ENCODE peak calls at places on chromosomes 3 and 15, in seven cellular contexts. G is H9, R is mesenchymal stem cell, I is IMR-90, P is neuronal stem cell, C is mesendoderm, M is H1. L is an unnamed sample.

GRCh38 chr3:149971403-149972075 is 844 bp upstream of the PFN2 start:
- DNase-seq in M (no peak), I (peak), G (peak), P (no peak), R (peak), C (peak), L (peak)

GRCh38 chr3:101069796-101070195 is 76.6 kb upstream of the ABI3BP start:
- DNase-seq in G (no peak), C (no peak), M (no peak), I (peak), R (peak), P (no peak), L (no peak)

GRCh38 chr3:107431048-107431297 is 53.7 kb downstream of the CCDC54 start:
- DNase-seq in I (peak), G (no peak), R (peak), M (no peak), P (no peak), C (no peak), L (no peak)

GRCh38 chr15:97653896-97654295 is 306.6 kb upstream of the ARRDC4 start:
- DNase-seq in G (no peak), R (no peak), P (no peak), C (no peak), I (no peak), M (no peak), L (no peak)

GRCh38 chr3:64445318-64446300 is 220.3 kb upstream of the PRICKLE2 start:
- DNase-seq in P (peak), M (peak), C (peak), G (peak), R (peak), I (peak), L (peak)

GRCh38 chr3:39166134-39166710 is 12.8 kb upstream of the CSRNP1 start:
- DNase-seq in G (no peak), P (no peak), M (no peak), C (peak), I (peak), R (peak), L (peak)

GRCh38 chr3:122387709-122388108 is 3.7 kb downstream of the FAM162A start:
- DNase-seq in P (no peak), G (no peak), I (no peak), R (no peak), C (peak), M (no peak), L (no peak)

GRCh38 chr3:194494951-194495374 is 8.2 kb upstream of the ATP13A3 start:
- DNase-seq in R (peak), M (no peak), G (no peak), P (no peak), I (no peak), C (no peak), L (no peak)

GRCh38 chr3:84759361-84759760 is 199.4 kb upstream of the CADM2 start:
- DNase-seq in G (peak), R (no peak), P (no peak), I (no peak), M (no peak), C (no peak), L (no peak)

GRCh38 chr3:177468816-177469590 is 271.7 kb upstream of the TBL1XR1 start:
- DNase-seq in G (no peak), I (peak), R (peak), C (peak), M (no peak), P (no peak), L (peak)

GRCh38 chr3:66378256-66378655 is 122.6 kb downstream of the LRIG1 start:
- DNase-seq in G (peak), M (peak), R (no peak), P (peak), C (peak), I (peak), L (peak)

GRCh38 chr3:85890043-85890555 is 931.3 kb downstream of the CADM2 start:
- DNase-seq in C (peak), G (no peak), I (no peak), M (no peak), R (no peak), P (no peak), L (no peak)

GRCh38 chr3:182837855-182838454 is 44.7 kb downstream of the ATP11B start:
- DNase-seq in M (no peak), P (no peak), I (peak), R (peak), G (no peak), C (peak), L (no peak)

GRCh38 chr3:57500506-57500905 is 43.6 kb downstream of the DNAH12 start:
- DNase-seq in P (no peak), C (no peak), M (no peak), G (no peak), I (no peak), R (no peak), L (no peak)

DNA sequence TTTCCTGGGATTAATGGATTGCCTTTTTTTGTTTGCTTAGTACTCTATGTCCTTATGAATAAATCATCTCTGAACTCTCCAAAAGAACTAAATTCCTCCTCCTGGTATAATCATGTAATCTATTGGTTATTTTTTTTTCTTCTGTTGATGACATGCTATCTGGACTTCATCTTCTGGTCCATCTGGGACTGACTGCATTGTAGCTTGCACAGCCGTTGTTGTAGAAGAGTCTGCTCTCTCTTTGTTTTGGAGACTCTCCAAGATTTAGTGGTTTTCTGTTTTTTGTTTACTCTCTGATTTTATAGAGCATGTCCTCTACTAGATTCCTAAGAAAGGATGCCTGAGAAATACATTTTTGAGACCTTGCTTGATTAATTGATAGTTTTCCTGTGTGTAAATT is 19.1 kb downstream of the IREB2 start:
- DNase-seq in R (peak), I (peak), C (no peak), G (no peak), M (no peak), P (no peak), L (no peak)
- H3K18ac ChIP-seq in R (no peak), I (no peak), C (no peak), G (no peak), M (no peak), P (no peak), L (no peak)

GRCh38 chr3:196513697-196514349 is 1.3 kb downstream of the SMCO1 start:
- DNase-seq in R (peak), I (peak), M (no peak), P (no peak), C (no peak), G (no peak), L (no peak)
- H2BK120ac ChIP-seq in R (no peak), I (peak), M (no peak), P (no peak), C (no peak), G (no peak), L (no peak)

DNA sequence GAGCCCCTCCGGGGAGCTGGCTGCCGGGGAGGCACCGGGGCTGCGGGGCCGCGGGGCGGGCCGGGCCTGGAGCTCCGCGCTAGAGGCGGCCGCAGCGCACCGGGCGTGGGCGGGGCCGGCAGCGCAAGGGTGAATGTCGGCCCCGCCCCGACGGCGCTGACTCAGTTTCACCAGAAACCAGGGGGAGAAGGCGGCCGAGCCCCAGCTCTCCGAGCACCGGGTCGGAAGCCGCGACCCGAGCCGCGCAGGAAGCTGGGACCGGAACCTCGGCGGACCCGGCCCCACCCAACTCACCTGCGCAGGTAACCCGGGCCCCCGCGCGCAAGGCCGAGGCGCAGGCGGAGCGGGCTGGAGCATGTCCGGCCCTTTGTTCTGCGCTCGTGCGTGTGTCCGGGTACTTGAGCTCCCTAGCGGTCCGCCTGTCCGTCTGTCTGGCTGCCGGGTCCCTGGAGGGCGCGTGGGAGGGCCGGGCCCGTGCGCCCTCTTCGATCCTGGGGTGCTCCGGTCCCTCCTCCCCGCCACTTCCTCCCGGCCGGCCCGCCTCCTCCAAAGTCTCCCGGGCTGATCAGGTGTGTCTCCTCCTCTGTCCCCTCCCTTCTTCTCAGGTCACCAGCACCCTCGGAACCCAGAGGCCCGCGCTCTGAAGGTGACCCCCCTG is at the start of gene SPINT1:
- DNase-seq in I (no peak), C (peak), P (no peak), G (peak), M (no peak), R (peak), L (no peak)
- H3K18ac ChIP-seq in I (no peak), C (peak), P (peak), G (peak), M (peak), R (no peak), L (peak)

GRCh38 chr15:73608475-73608874 is 24.7 kb downstream of the NPTN start:
- DNase-seq in P (no peak), C (no peak), M (no peak), I (no peak), G (no peak), R (no peak), L (no peak)
- H2BK120ac ChIP-seq in P (no peak), C (no peak), M (no peak), I (no peak), G (no peak), R (no peak), L (no peak)

L was measured in trophoblast cell.